ENCODE peak calls at places on chromosome 10, in ten cellular contexts. One of them, this sample, is unnamed.

GRCh38 chr10:69316313-69317059 is 38.2 kb downstream of the HK1 start:
- DNase-seq in colonic mucosa: no peak
- DNase-seq in stomach: no peak
- DNase-seq in hepatocyte: peak; percentile 57
- DNase-seq in upper lobe of left lung: no peak
- DNase-seq in IMR-90: peak; percentile 46
- DNase-seq in neural progenitor cell: no peak
- DNase-seq in GM12864: no peak
- DNase-seq in fibroblast of the aortic adventitia: peak; percentile 57
- DNase-seq in cardiac fibroblast: peak; percentile 55
- DNase-seq in this sample: no peak

GRCh38 chr10:126959431-126959830 is 54.2 kb downstream of the DOCK1 start:
- DNase-seq in IMR-90: no peak
- DNase-seq in colonic mucosa: no peak
- DNase-seq in neural progenitor cell: no peak
- DNase-seq in GM12864: no peak
- DNase-seq in upper lobe of left lung: no peak
- DNase-seq in fibroblast of the aortic adventitia: no peak
- DNase-seq in stomach: no peak
- DNase-seq in cardiac fibroblast: no peak
- DNase-seq in hepatocyte: no peak
- DNase-seq in this sample: no peak

GRCh38 chr10:98041352-98042043 is 11.1 kb upstream of the CRTAC1 start:
- DNase-seq in stomach: peak; percentile 68
- DNase-seq in hepatocyte: peak; percentile 67
- DNase-seq in colonic mucosa: peak; percentile 68
- DNase-seq in IMR-90: peak; percentile 39
- DNase-seq in GM12864: peak; percentile 12
- DNase-seq in neural progenitor cell: peak; percentile 80
- DNase-seq in cardiac fibroblast: peak; percentile 68
- DNase-seq in fibroblast of the aortic adventitia: peak; percentile 66
- DNase-seq in upper lobe of left lung: no peak
- DNase-seq in this sample: peak; percentile 62

GRCh38 chr10:43250625-43250924 is 16.3 kb downstream of the RASGEF1A start:
- DNase-seq in IMR-90: no peak
- DNase-seq in upper lobe of left lung: no peak
- DNase-seq in cardiac fibroblast: no peak
- DNase-seq in neural progenitor cell: no peak
- DNase-seq in stomach: no peak
- DNase-seq in colonic mucosa: no peak
- DNase-seq in GM12864: no peak
- DNase-seq in hepatocyte: no peak
- DNase-seq in fibroblast of the aortic adventitia: no peak
- DNase-seq in this sample: no peak

GRCh38 chr10:15805395-15806058 is 54.8 kb downstream of the MINDY3 start:
- DNase-seq in stomach: no peak
- DNase-seq in colonic mucosa: no peak
- DNase-seq in cardiac fibroblast: no peak
- DNase-seq in GM12864: no peak
- DNase-seq in fibroblast of the aortic adventitia: no peak
- DNase-seq in hepatocyte: no peak
- DNase-seq in neural progenitor cell: no peak
- DNase-seq in IMR-90: no peak
- DNase-seq in upper lobe of left lung: no peak
- DNase-seq in this sample: no peak

GRCh38 chr10:89836840-89837172 is 135.4 kb downstream of the KIF20B start:
- DNase-seq in GM12864: no peak
- DNase-seq in fibroblast of the aortic adventitia: no peak
- DNase-seq in cardiac fibroblast: no peak
- DNase-seq in IMR-90: no peak
- DNase-seq in hepatocyte: no peak
- DNase-seq in colonic mucosa: no peak
- DNase-seq in upper lobe of left lung: no peak
- DNase-seq in stomach: no peak
- DNase-seq in neural progenitor cell: no peak
- DNase-seq in this sample: no peak

GRCh38 chr10:31884386-31884785 is 44.2 kb downstream of the ARHGAP12 start:
- DNase-seq in GM12864: no peak
- DNase-seq in colonic mucosa: no peak
- DNase-seq in cardiac fibroblast: no peak
- DNase-seq in IMR-90: no peak
- DNase-seq in neural progenitor cell: no peak
- DNase-seq in upper lobe of left lung: no peak
- DNase-seq in stomach: no peak
- DNase-seq in hepatocyte: no peak
- DNase-seq in fibroblast of the aortic adventitia: no peak
- DNase-seq in this sample: no peak

GRCh38 chr10:95517536-95518454 is 43.4 kb downstream of the SORBS1 start:
- DNase-seq in neural progenitor cell: no peak
- DNase-seq in IMR-90: peak; percentile 17
- DNase-seq in colonic mucosa: peak; percentile 56
- DNase-seq in hepatocyte: peak; percentile 76
- DNase-seq in stomach: peak; percentile 58
- DNase-seq in upper lobe of left lung: no peak
- DNase-seq in fibroblast of the aortic adventitia: peak; percentile 32
- DNase-seq in cardiac fibroblast: peak; percentile 70
- DNase-seq in GM12864: no peak
- DNase-seq in this sample: no peak

GRCh38 chr10:22611425-22612111 is 102.8 kb downstream of the PIP4K2A start:
- DNase-seq in stomach: no peak
- DNase-seq in IMR-90: no peak
- DNase-seq in GM12864: peak; percentile 63
- DNase-seq in neural progenitor cell: no peak
- DNase-seq in fibroblast of the aortic adventitia: no peak
- DNase-seq in hepatocyte: no peak
- DNase-seq in upper lobe of left lung: no peak
- DNase-seq in colonic mucosa: no peak
- DNase-seq in cardiac fibroblast: no peak
- DNase-seq in this sample: peak; percentile 88

GRCh38 chr10:9625266-9625776 is 1392.4 kb upstream of the CELF2 start:
- DNase-seq in hepatocyte: no peak
- DNase-seq in stomach: no peak
- DNase-seq in IMR-90: peak; percentile 91
- DNase-seq in fibroblast of the aortic adventitia: no peak
- DNase-seq in GM12864: no peak
- DNase-seq in cardiac fibroblast: no peak
- DNase-seq in neural progenitor cell: no peak
- DNase-seq in colonic mucosa: no peak
- DNase-seq in upper lobe of left lung: no peak
- DNase-seq in this sample: no peak

GRCh38 chr10:36640626-36641025 is 484.8 kb upstream of the ANKRD30A start:
- DNase-seq in stomach: no peak
- DNase-seq in GM12864: no peak
- DNase-seq in upper lobe of left lung: no peak
- DNase-seq in IMR-90: peak; percentile 3
- DNase-seq in colonic mucosa: no peak
- DNase-seq in hepatocyte: no peak
- DNase-seq in fibroblast of the aortic adventitia: peak; percentile 7
- DNase-seq in neural progenitor cell: no peak
- DNase-seq in cardiac fibroblast: no peak
- DNase-seq in this sample: no peak

GRCh38 chr10:19819419-19820033 is 3.3 kb downstream of the PLXDC2 start:
- DNase-seq in hepatocyte: peak; percentile 56
- DNase-seq in fibroblast of the aortic adventitia: peak; percentile 66
- DNase-seq in cardiac fibroblast: peak; percentile 72
- DNase-seq in upper lobe of left lung: no peak
- DNase-seq in GM12864: no peak
- DNase-seq in stomach: no peak
- DNase-seq in neural progenitor cell: peak; percentile 38
- DNase-seq in IMR-90: peak; percentile 43
- DNase-seq in colonic mucosa: peak; percentile 71
- DNase-seq in this sample: peak; percentile 33

GRCh38 chr10:15518256-15518655 is 147.2 kb upstream of the FAM171A1 start:
- DNase-seq in neural progenitor cell: no peak
- DNase-seq in upper lobe of left lung: no peak
- DNase-seq in IMR-90: no peak
- DNase-seq in fibroblast of the aortic adventitia: peak; percentile 30
- DNase-seq in GM12864: no peak
- DNase-seq in stomach: no peak
- DNase-seq in hepatocyte: no peak
- DNase-seq in colonic mucosa: no peak
- DNase-seq in cardiac fibroblast: peak; percentile 34
- DNase-seq in this sample: no peak

GRCh38 chr10:130807721-130808120 is 503.8 kb downstream of the TCERG1L start:
- DNase-seq in hepatocyte: no peak
- DNase-seq in cardiac fibroblast: no peak
- DNase-seq in neural progenitor cell: no peak
- DNase-seq in fibroblast of the aortic adventitia: no peak
- DNase-seq in stomach: no peak
- DNase-seq in upper lobe of left lung: no peak
- DNase-seq in IMR-90: no peak
- DNase-seq in colonic mucosa: no peak
- DNase-seq in GM12864: no peak
- DNase-seq in this sample: no peak

GRCh38 chr10:20503186-20503585 is 393.9 kb downstream of the NEBL start:
- DNase-seq in IMR-90: no peak
- DNase-seq in GM12864: no peak
- DNase-seq in upper lobe of left lung: no peak
- DNase-seq in cardiac fibroblast: no peak
- DNase-seq in stomach: no peak
- DNase-seq in colonic mucosa: peak; percentile 25
- DNase-seq in hepatocyte: no peak
- DNase-seq in neural progenitor cell: no peak
- DNase-seq in fibroblast of the aortic adventitia: no peak
- DNase-seq in this sample: no peak

GRCh38 chr10:25175527-25176420 is 973 bp downstream of the GPR158 start:
- DNase-seq in upper lobe of left lung: peak; percentile 72
- DNase-seq in stomach: no peak
- DNase-seq in neural progenitor cell: peak; percentile 75
- DNase-seq in IMR-90: no peak
- DNase-seq in fibroblast of the aortic adventitia: no peak
- DNase-seq in cardiac fibroblast: peak; percentile 55
- DNase-seq in colonic mucosa: no peak
- DNase-seq in GM12864: no peak
- DNase-seq in hepatocyte: peak; percentile 65
- DNase-seq in this sample: no peak

GRCh38 chr10:11547111-11547625 is 64.3 kb downstream of the USP6NL start:
- DNase-seq in IMR-90: no peak
- DNase-seq in upper lobe of left lung: no peak
- DNase-seq in stomach: no peak
- DNase-seq in neural progenitor cell: no peak
- DNase-seq in hepatocyte: no peak
- DNase-seq in colonic mucosa: no peak
- DNase-seq in GM12864: no peak
- DNase-seq in fibroblast of the aortic adventitia: no peak
- DNase-seq in cardiac fibroblast: peak; percentile 42
- DNase-seq in this sample: no peak

GRCh38 chr10:70232155-70232858 is 922 bp downstream of the PPA1 start:
- DNase-seq in stomach: peak; percentile 72
- DNase-seq in fibroblast of the aortic adventitia: peak; percentile 57
- DNase-seq in GM12864: no peak
- DNase-seq in hepatocyte: peak; percentile 82
- DNase-seq in upper lobe of left lung: peak; percentile 86
- DNase-seq in colonic mucosa: peak; percentile 83
- DNase-seq in neural progenitor cell: peak; percentile 60
- DNase-seq in cardiac fibroblast: peak; percentile 55
- DNase-seq in IMR-90: peak; percentile 60
- DNase-seq in this sample: peak; percentile 42

GRCh38 chr10:35876248-35876647 is 234.2 kb upstream of the FZD8 start:
- DNase-seq in GM12864: no peak
- DNase-seq in IMR-90: peak; percentile 73
- DNase-seq in stomach: no peak
- DNase-seq in upper lobe of left lung: no peak
- DNase-seq in fibroblast of the aortic adventitia: peak; percentile 76
- DNase-seq in neural progenitor cell: no peak
- DNase-seq in cardiac fibroblast: peak; percentile 47
- DNase-seq in hepatocyte: no peak
- DNase-seq in colonic mucosa: no peak
- DNase-seq in this sample: no peak

DNA sequence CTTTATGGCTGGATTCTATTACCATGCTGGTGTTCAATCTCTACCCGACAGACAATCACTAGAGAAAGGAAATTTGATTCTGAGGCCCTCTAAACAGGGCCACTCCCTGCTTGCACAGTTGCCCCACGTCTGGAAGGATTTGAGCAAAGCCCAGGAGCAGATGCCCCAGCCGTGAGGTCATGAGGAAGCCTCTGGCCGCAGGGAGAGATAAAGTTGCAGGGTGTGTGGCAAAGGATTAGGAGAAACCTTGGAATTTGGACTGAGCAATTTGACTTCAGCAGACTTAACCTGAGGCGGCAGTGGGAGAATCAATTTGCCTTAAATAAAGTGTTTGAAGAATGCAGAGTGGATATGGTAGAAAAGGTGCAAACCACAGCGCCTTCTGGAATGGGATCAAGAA is 40.2 kb upstream of the KLF6 start:
- DNase-seq in stomach: no peak
- DNase-seq in fibroblast of the aortic adventitia: peak; percentile 80
- DNase-seq in hepatocyte: peak; percentile 85
- DNase-seq in upper lobe of left lung: no peak
- DNase-seq in GM12864: no peak
- DNase-seq in neural progenitor cell: peak; percentile 49
- DNase-seq in cardiac fibroblast: peak; percentile 88
- DNase-seq in colonic mucosa: peak; percentile 89
- DNase-seq in IMR-90: peak; percentile 74
- DNase-seq in this sample: no peak
- H3K4me3 ChIP-seq in stomach: no peak overlapping the region
- H3K4me3 ChIP-seq in fibroblast of the aortic adventitia: no peak overlapping the region
- H3K4me3 ChIP-seq in hepatocyte: no peak overlapping the region
- H3K4me3 ChIP-seq in upper lobe of left lung: no peak overlapping the region
- H3K4me3 ChIP-seq in GM12864: no peak overlapping the region
- H3K4me3 ChIP-seq in neural progenitor cell: no peak overlapping the region
- H3K4me3 ChIP-seq in cardiac fibroblast: no peak overlapping the region
- H3K4me3 ChIP-seq in colonic mucosa: no peak overlapping the region
- H3K4me3 ChIP-seq in IMR-90: no peak overlapping the region
- H3K4me3 ChIP-seq in this sample: no peak overlapping the region

GRCh38 chr10:28676297-28676967 is 889 bp upstream of the BAMBI start:
- DNase-seq in stomach: peak; percentile 26
- DNase-seq in hepatocyte: no peak
- DNase-seq in fibroblast of the aortic adventitia: peak; percentile 14
- DNase-seq in GM12864: no peak
- DNase-seq in upper lobe of left lung: no peak
- DNase-seq in colonic mucosa: no peak
- DNase-seq in cardiac fibroblast: no peak
- DNase-seq in IMR-90: no peak
- DNase-seq in neural progenitor cell: peak; percentile 84
- DNase-seq in this sample: peak; percentile 9
- TF ChIP-seq CTCF in stomach: no peak
- TF ChIP-seq CTCF in hepatocyte: no peak
- TF ChIP-seq CTCF in fibroblast of the aortic adventitia: peak; percentile 36
- TF ChIP-seq CTCF in GM12864: no peak
- TF ChIP-seq CTCF in upper lobe of left lung: no peak
- TF ChIP-seq CTCF in colonic mucosa: no peak
- TF ChIP-seq CTCF in cardiac fibroblast: peak; percentile 10
- TF ChIP-seq CTCF in IMR-90: peak; percentile 0
- TF ChIP-seq CTCF in neural progenitor cell: no peak
- TF ChIP-seq CTCF in this sample: no peak

GRCh38 chr10:104328636-104328915 is 9.7 kb downstream of the ITPRIP start:
- DNase-seq in cardiac fibroblast: no peak
- DNase-seq in fibroblast of the aortic adventitia: no peak
- DNase-seq in stomach: no peak
- DNase-seq in neural progenitor cell: no peak
- DNase-seq in colonic mucosa: no peak
- DNase-seq in IMR-90: no peak
- DNase-seq in GM12864: no peak
- DNase-seq in hepatocyte: no peak
- DNase-seq in upper lobe of left lung: no peak
- DNase-seq in this sample: no peak
- H3K4me3 ChIP-seq in cardiac fibroblast: peak overlapping the region; percentile 16
- H3K4me3 ChIP-seq in fibroblast of the aortic adventitia: peak overlapping the region; percentile 61
- H3K4me3 ChIP-seq in stomach: no peak overlapping the region
- H3K4me3 ChIP-seq in neural progenitor cell: peak overlapping the region; percentile 40
- H3K4me3 ChIP-seq in colonic mucosa: no peak overlapping the region
- H3K4me3 ChIP-seq in IMR-90: no peak overlapping the region
- H3K4me3 ChIP-seq in GM12864: no peak overlapping the region
- H3K4me3 ChIP-seq in hepatocyte: no peak overlapping the region
- H3K4me3 ChIP-seq in upper lobe of left lung: no peak overlapping the region
- H3K4me3 ChIP-seq in this sample: no peak overlapping the region

GRCh38 chr10:75407296-75407715 is 5.7 kb upstream of the ZNF503 start:
- DNase-seq in neural progenitor cell: peak; percentile 53
- DNase-seq in GM12864: no peak
- DNase-seq in IMR-90: no peak
- DNase-seq in colonic mucosa: no peak
- DNase-seq in fibroblast of the aortic adventitia: no peak
- DNase-seq in upper lobe of left lung: peak; percentile 81
- DNase-seq in cardiac fibroblast: no peak
- DNase-seq in hepatocyte: no peak
- DNase-seq in stomach: peak; percentile 60
- DNase-seq in this sample: no peak
- TF ChIP-seq CTCF in neural progenitor cell: no peak
- TF ChIP-seq CTCF in GM12864: no peak
- TF ChIP-seq CTCF in IMR-90: no peak
- TF ChIP-seq CTCF in colonic mucosa: no peak
- TF ChIP-seq CTCF in fibroblast of the aortic adventitia: no peak
- TF ChIP-seq CTCF in upper lobe of left lung: no peak
- TF ChIP-seq CTCF in cardiac fibroblast: no peak
- TF ChIP-seq CTCF in hepatocyte: no peak
- TF ChIP-seq CTCF in stomach: no peak
- TF ChIP-seq CTCF in this sample: no peak